ENCODE peak calls at places on chromosomes 2 and 18, in four cellular contexts. G, B, I and K are unnamed samples.

GRCh38 chr2:127128508-127128907 is 21.6 kb upstream of the BIN1 start:
- DNase-seq in G (peak), B (no peak), I (no peak), K (no peak)

GRCh38 chr2:42007596-42007995 is 40.2 kb upstream of the PKDCC start:
- DNase-seq in G (no peak), B (no peak), I (no peak), K (no peak)

GRCh38 chr2:131039535-131039907 is 53.7 kb downstream of the FAM168B start:
- DNase-seq in G (no peak), B (no peak), I (no peak), K (no peak)

GRCh38 chr2:171531291-171531690 is 9.0 kb downstream of the CYBRD1 start:
- DNase-seq in G (no peak), B (no peak), I (peak), K (no peak)

GRCh38 chr18:44715245-44715644 is 34.6 kb downstream of the SETBP1 start:
- DNase-seq in G (no peak), B (no peak), I (peak), K (no peak)

GRCh38 chr2:181326605-181327004 is 130.6 kb upstream of the ITGA4 start:
- DNase-seq in G (no peak), B (no peak), I (no peak), K (no peak)

GRCh38 chr2:27060323-27060722 is 8.9 kb downstream of the AGBL5 start:
- DNase-seq in G (no peak), B (no peak), I (no peak), K (no peak)

GRCh38 chr2:230441188-230441897 is 25.3 kb downstream of the SP100 start:
- DNase-seq in G (no peak), B (peak), I (peak), K (no peak)

GRCh38 chr2:98486374-98486981 is 41.8 kb downstream of the INPP4A start:
- DNase-seq in G (no peak), B (no peak), I (no peak), K (no peak)

GRCh38 chr2:157777425-157777824 is 98.7 kb downstream of the ACVR1 start:
- DNase-seq in G (no peak), B (peak), I (no peak), K (peak)

GRCh38 chr2:168245074-168245825 is 2.1 kb downstream of the STK39 start:
- DNase-seq in G (no peak), B (no peak), I (no peak), K (no peak)

GRCh38 chr2:237540823-237541222 is 25.6 kb upstream of the PRLH start:
- DNase-seq in G (no peak), B (no peak), I (peak), K (peak)